ENCODE peak calls at places on chromosomes 6 and 20, in four cellular contexts. U, P, R and Y are unnamed samples.

GRCh38 chr20:62320581-62321354 is 18.0 kb downstream of the ADRM1 start:
- DNase-seq in R (no peak), P (no peak), U (no peak), Y (no peak)

GRCh38 chr6:93105017-93105416 is 314.3 kb downstream of the EPHA7 start:
- DNase-seq in P (no peak), R (no peak), U (no peak), Y (no peak)

GRCh38 chr6:159533568-159533967 is 159.5 kb downstream of the SOD2 start:
- DNase-seq in P (no peak), U (no peak), R (no peak), Y (no peak)

GRCh38 chr6:42774201-42774600 is 7.7 kb upstream of the BICRAL start:
- DNase-seq in U (no peak), P (no peak), R (no peak), Y (no peak)

GRCh38 chr6:29809249-29809648 is 18.4 kb upstream of the HLA-G start:
- DNase-seq in P (no peak), U (no peak), R (no peak), Y (no peak)

GRCh38 chr6:30060634-30060981 is 457 bp upstream of the POLR1H start:
- DNase-seq in U (peak), R (peak), P (peak), Y (no peak)

GRCh38 chr6:21914121-21914973 is 320.8 kb downstream of the SOX4 start:
- DNase-seq in U (no peak), R (no peak), P (peak), Y (peak)

GRCh38 chr6:2877057-2877882 is 25.8 kb downstream of the SERPINB9 start:
- DNase-seq in R (no peak), P (no peak), U (no peak), Y (no peak)

GRCh38 chr6:13613029-13613594 is 2.0 kb upstream of the NOL7 start:
- DNase-seq in P (no peak), U (no peak), R (no peak), Y (no peak)

GRCh38 chr6:15516378-15516777 is 146.4 kb downstream of the DTNBP1 start:
- DNase-seq in P (no peak), U (peak), R (no peak), Y (no peak)

GRCh38 chr6:25692472-25692871 is 40.5 kb downstream of the SCGN start:
- DNase-seq in U (no peak), R (no peak), P (no peak), Y (no peak)

GRCh38 chr6:135919026-135919425 is 67.5 kb downstream of the PDE7B start:
- DNase-seq in R (no peak), U (no peak), P (no peak), Y (no peak)

GRCh38 chr6:135909737-135910387 is 58.4 kb downstream of the PDE7B start:
- DNase-seq in P (peak), R (no peak), U (no peak), Y (no peak)

GRCh38 chr6:135910943-135911618 is 59.6 kb downstream of the PDE7B start:
- DNase-seq in R (no peak), P (no peak), U (no peak), Y (no peak)

DNA sequence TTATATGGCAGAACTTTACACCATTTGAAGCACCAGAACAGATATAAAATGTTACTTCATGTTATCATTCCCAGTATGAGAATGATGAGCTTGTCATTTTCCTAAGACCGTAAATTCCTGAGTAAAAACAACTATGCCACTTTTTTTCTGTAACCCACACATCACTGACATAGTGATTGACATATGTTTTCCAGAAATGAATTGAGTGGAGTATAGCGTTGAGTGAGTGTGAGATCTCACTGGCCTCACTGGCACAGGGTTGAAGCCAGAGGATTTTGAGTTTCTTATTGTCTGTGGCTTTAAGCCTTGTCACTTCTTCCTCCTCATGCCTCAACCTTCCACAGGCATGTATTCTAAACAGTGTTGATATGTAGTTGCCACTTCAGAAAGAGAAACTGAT is 62.3 kb downstream of the PDE7B start:
- DNase-seq in U (no peak), R (no peak), P (no peak), Y (no peak)
- TF ChIP-seq POLR2AphosphoS5 in U (no peak), R (no peak), P (no peak), Y (no peak)

GRCh38 chr6:143062551-143062950 is 1.9 kb downstream of the AIG1 start:
- DNase-seq in P (no peak), R (no peak), U (no peak), Y (no peak)

GRCh38 chr6:143061597-143062385 is 1.1 kb downstream of the AIG1 start:
- DNase-seq in R (no peak), P (no peak), U (no peak), Y (no peak)

GRCh38 chr6:143059616-143060353 is 904 bp upstream of the AIG1 start:
- DNase-seq in R (no peak), U (no peak), P (peak), Y (no peak)

GRCh38 chr6:143060354-143060805 is 309 bp upstream of the AIG1 start:
- DNase-seq in R (peak), U (peak), P (peak), Y (peak)

DNA sequence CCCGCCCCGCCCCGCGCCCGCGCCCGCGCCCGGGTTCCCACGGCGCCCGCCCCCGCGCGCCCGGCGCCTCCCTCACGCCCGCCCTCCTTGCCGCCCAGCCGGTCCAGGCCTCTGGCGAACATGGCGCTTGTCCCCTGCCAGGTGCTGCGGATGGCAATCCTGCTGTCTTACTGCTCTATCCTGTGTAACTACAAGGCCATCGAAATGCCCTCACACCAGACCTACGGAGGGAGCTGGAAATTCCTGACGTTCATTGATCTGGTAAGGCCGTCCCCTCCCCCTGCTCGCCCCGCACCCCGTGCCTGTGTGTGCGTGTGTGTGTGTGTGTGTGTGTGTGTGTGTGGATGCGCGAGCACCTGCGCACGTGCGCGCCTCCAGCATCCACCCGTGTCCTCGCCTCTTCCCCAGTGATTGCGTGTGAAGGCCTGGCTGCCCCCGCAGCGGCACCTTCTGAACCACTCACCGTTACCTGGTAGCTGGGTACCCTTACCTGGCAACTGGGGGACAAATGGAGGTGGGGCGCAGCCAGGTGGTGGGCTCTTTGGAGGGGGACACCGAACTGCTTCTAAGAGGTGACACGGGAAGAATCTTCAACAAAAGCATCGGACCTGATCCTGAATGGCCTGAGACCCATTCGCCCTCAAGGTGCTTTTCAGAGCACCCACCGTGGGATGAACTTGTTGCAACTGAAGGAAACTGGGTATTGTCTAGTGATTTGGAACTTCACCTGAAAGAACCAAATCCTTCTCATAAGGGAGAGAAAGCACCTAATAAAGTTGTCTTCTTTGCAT is at the start of gene AIG1:
- DNase-seq in R (no peak), U (peak), P (no peak), Y (peak)
- TF ChIP-seq POLR2A in R (no peak), U (no peak), P (no peak), Y (no peak)

GRCh38 chr20:53303361-53303760 is 290.3 kb downstream of the ZNF217 start:
- DNase-seq in R (no peak), U (no peak), P (no peak), Y (no peak)

GRCh38 chr20:53302695-53303094 is 290.9 kb downstream of the ZNF217 start:
- DNase-seq in R (no peak), P (no peak), U (no peak), Y (no peak)

GRCh38 chr20:53309515-53309914 is 284.1 kb downstream of the ZNF217 start:
- DNase-seq in U (no peak), P (no peak), R (no peak), Y (no peak)

GRCh38 chr20:53298900-53299299 is 294.7 kb downstream of the ZNF217 start:
- DNase-seq in R (no peak), U (no peak), P (no peak), Y (no peak)

GRCh38 chr20:53304146-53304545 is 289.5 kb downstream of the ZNF217 start:
- DNase-seq in U (no peak), R (no peak), P (no peak), Y (no peak)
- TF ChIP-seq POLR2AphosphoS5 in U (no peak), R (no peak), P (no peak), Y (no peak)

DNA sequence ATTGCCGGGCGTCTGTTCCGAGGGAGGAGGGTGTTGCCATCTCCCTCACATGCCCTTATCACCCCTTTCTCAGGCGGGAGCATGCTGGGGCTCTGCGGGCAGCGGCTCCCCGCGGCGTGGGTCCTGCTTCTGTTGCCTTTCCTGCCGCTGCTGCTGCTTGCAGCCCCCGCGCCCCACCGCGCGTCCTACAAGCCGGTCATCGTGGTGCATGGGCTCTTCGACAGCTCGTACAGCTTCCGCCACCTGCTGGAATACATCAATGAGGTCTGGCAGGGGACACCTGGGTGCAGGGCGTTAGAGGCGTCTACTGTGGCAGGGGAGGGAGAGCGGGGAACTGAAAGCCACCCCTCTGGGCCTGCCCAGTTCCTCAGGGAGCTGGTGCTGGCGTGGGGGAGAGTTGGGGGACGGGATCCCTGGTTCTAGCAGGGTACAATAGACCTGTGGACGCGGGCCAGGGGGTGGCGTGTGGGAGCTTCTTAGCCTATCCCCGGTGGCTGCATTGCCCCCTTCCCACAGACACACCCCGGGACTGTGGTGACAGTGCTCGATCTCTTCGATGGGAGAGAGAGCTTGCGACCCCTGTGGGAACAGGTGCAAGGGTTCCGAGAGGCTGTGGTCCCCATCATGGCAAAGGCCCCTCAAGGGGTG is 697 bp downstream of the PPT2 start:
- DNase-seq in U (peak), R (peak), P (peak), Y (peak)
- TF ChIP-seq POLR2A in U (no peak), R (no peak), P (no peak), Y (no peak)

GRCh38 chr6:119172813-119173212 is 94.3 kb upstream of the FAM184A start:
- DNase-seq in R (no peak), U (no peak), P (no peak), Y (no peak)

GRCh38 chr6:119174085-119174445 is 95.6 kb upstream of the FAM184A start:
- DNase-seq in U (no peak), P (no peak), R (no peak), Y (no peak)

GRCh38 chr6:119174879-119175817 is 96.7 kb upstream of the FAM184A start:
- DNase-seq in U (no peak), P (no peak), R (no peak), Y (no peak)

GRCh38 chr6:119171864-119172588 is 93.6 kb upstream of the FAM184A start:
- DNase-seq in P (no peak), R (no peak), U (no peak), Y (no peak)

GRCh38 chr6:119173249-119174084 is 95.0 kb upstream of the FAM184A start:
- DNase-seq in U (no peak), R (no peak), P (no peak), Y (no peak)
- TF ChIP-seq POLR2AphosphoS5 in U (no peak), R (no peak), P (no peak), Y (no peak)